ENCODE peak calls at places on chromosomes 11 and 22, in five cellular contexts. S is H1, M is HCT116, G is K562, A is SK-N-SH. R is an unnamed sample.

GRCh38 chr11:45021692-45022130 is 71.0 kb upstream of the TP53I11 start:
- DNase-seq in A (peak; percentile 33), G (no peak), S (no peak), M (no peak), R (no peak)

GRCh38 chr11:81869337-81870065 is 864.2 kb downstream of the FAM181B start:
- DNase-seq in S (no peak), G (no peak), M (no peak), A (no peak), R (no peak)

GRCh38 chr11:46718155-46719019 is 626 bp upstream of the F2 start:
- DNase-seq in A (no peak), S (no peak), G (no peak), M (no peak), R (peak; percentile 92)

GRCh38 chr11:126282361-126282741 is 542 bp upstream of the TIRAP start:
- DNase-seq in S (no peak), M (no peak), A (peak; percentile 81), G (peak; percentile 37), R (peak; percentile 43)

GRCh38 chr11:33582636-33583325 is 117.8 kb downstream of the C11orf91 start:
- DNase-seq in M (no peak), G (no peak), A (no peak), S (no peak), R (no peak)

GRCh38 chr11:124050770-124051169 is 9.6 kb upstream of the OR10G7 start:
- DNase-seq in G (no peak), M (no peak), A (no peak), S (no peak), R (no peak)

GRCh38 chr11:125428486-125429173 is 67.4 kb downstream of the FEZ1 start:
- DNase-seq in A (no peak), M (no peak), S (no peak), G (peak; percentile 54), R (peak; percentile 48)

GRCh38 chr22:37906364-37907008 is 389 bp downstream of the MICALL1 start:
- DNase-seq in S (no peak), M (no peak), G (peak; percentile 72), A (peak; percentile 78), R (no peak)

GRCh38 chr11:101706541-101706940 is 122.7 kb upstream of the TRPC6 start:
- DNase-seq in G (no peak), A (no peak), M (no peak), S (no peak), R (no peak)

GRCh38 chr11:117026593-117027330 is 71.5 kb downstream of the SIK3 start:
- DNase-seq in G (no peak), S (no peak), M (peak; percentile 19), A (no peak), R (no peak)

GRCh38 chr11:110818032-110818687 is 105.9 kb upstream of the ARHGAP20 start:
- DNase-seq in M (peak; percentile 15), S (no peak), A (no peak), G (no peak), R (no peak)

GRCh38 chr11:103961010-103961409 is 75.4 kb upstream of the DDI1 start:
- DNase-seq in A (no peak), M (no peak), G (no peak), S (no peak), R (no peak)
- TF ChIP-seq JUND in A (peak; percentile 33), M (no peak), G (no peak), S (no peak), R (no peak)

DNA sequence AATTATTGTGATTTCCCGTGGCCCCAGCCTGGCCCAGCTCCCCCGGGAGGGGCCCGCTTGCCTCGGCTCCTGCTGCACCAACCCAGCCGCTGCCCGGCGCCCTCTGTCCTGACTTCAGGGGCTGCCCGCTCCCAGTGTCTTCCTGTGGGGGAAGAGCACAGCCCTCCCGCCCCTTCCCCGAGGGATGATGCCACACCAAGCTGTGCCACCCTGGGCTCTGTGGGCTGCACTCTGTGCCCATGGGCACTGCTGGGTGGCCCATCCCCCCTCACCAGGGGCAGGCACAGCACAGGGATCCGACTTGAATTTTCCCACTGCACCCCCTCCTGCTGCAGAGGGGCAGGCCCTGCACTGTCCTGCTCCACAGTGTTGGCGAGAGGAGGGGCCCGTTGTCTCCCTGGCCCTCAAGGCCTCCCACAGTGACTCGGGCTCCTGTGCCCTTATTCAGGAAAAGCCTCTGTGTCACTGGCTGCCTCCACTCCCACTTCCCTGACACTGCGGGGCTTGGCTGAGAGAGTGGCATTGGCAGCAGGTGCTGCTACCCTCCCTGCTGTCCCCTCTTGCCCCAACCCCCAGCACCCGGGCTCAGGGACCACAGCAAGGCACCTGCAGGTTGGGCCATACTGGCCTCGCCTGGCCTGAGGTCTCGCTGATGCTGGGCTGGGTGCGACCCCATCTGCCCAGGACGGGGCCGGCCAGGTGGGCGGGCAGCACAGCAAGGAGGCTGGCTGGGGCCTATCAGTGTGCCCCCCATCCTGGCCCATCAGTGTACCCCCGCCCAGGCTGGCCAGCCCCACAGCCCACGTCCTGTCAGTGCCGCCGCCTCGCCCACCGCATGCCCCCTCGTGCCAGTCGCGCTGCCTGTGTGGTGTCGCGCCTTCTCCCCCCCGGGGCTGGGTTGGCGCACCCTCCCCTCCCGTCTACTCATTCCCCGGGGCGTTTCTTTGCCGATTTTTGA is 3.3 kb upstream of the ANKRD13D start:
- DNase-seq in S (no peak), A (no peak), M (no peak), G (no peak), R (no peak)
- TF ChIP-seq JUND in S (no peak), A (no peak), M (no peak), G (no peak), R (no peak)

GRCh38 chr11:57499983-57500461 is 15.5 kb downstream of the SLC43A1 start:
- DNase-seq in G (no peak), M (no peak), A (no peak), S (no peak), R (no peak)
- TF ChIP-seq JUND in G (no peak), M (no peak), A (no peak), S (no peak), R (no peak)

GRCh38 chr11:120381401-120381800 is 45.2 kb downstream of the ARHGEF12 start:
- DNase-seq in G (no peak), A (no peak), M (no peak), S (no peak), R (no peak)
- TF ChIP-seq JUND in G (no peak), A (no peak), M (no peak), S (no peak), R (no peak)

GRCh38 chr22:49371325-49372110 is 456.2 kb downstream of the BRD1 start:
- DNase-seq in M (no peak), A (no peak), S (no peak), G (no peak), R (no peak)
- TF ChIP-seq JUND in M (no peak), A (no peak), S (no peak), G (no peak), R (no peak)

GRCh38 chr11:130906616-130907015 is 9.7 kb downstream of the SNX19 start:
- DNase-seq in A (no peak), M (no peak), S (no peak), G (no peak), R (no peak)

GRCh38 chr11:130905512-130905911 is 10.8 kb downstream of the SNX19 start:
- DNase-seq in S (no peak), G (no peak), A (no peak), M (no peak), R (no peak)

GRCh38 chr11:130907229-130907628 is 9.1 kb downstream of the SNX19 start:
- DNase-seq in S (no peak), A (no peak), M (no peak), G (no peak), R (no peak)

GRCh38 chr11:130902380-130902779 is 13.9 kb downstream of the SNX19 start:
- DNase-seq in M (no peak), A (no peak), G (no peak), S (no peak), R (no peak)

DNA sequence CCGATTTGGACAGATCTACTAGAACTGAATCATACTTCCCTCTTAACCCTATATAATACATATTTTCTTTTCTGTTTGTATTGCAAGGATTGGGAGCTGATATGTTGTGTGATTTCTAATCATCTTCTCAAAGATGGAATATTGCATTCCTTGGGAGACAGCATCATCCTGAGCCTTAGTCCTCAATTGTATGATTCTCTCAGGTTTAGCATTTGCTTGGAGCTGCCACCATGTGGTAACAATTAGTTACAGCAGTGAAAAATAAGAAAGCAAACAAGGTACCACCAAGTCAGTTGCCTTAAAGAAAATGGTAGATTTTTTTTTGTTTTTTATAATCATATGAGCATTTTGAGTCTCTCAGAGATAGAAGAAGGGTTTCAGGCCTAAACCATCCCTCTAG is 11.9 kb downstream of the SNX19 start:
- DNase-seq in M (no peak), A (peak; percentile 14), G (peak; percentile 25), S (no peak), R (peak; percentile 50)
- TF ChIP-seq JUND in M (no peak), A (no peak), G (no peak), S (no peak), R (no peak)

GRCh38 chr22:22403306-22403705 is 105.2 kb downstream of the ZNF280B start:
- DNase-seq in G (peak; percentile 34), A (no peak), S (no peak), M (no peak), R (no peak)

GRCh38 chr22:22407061-22407460 is 101.5 kb downstream of the ZNF280B start:
- DNase-seq in A (no peak), M (no peak), G (peak; percentile 35), S (no peak), R (no peak)

GRCh38 chr22:22406445-22406844 is 102.1 kb downstream of the ZNF280B start:
- DNase-seq in S (no peak), G (peak; percentile 21), A (no peak), M (no peak), R (no peak)

GRCh38 chr22:22403771-22404170 is 104.8 kb downstream of the ZNF280B start:
- DNase-seq in M (no peak), S (no peak), A (no peak), G (peak; percentile 63), R (no peak)

GRCh38 chr22:22404598-22405284 is 103.8 kb downstream of the ZNF280B start:
- DNase-seq in M (no peak), A (no peak), G (no peak), S (no peak), R (no peak)
- TF ChIP-seq JUND in M (no peak), A (no peak), G (no peak), S (no peak), R (no peak)

GRCh38 chr22:20567371-20567847 is 60.0 kb downstream of the MED15 start:
- DNase-seq in S (no peak), A (no peak), M (no peak), G (no peak), R (peak; percentile 89)
- TF ChIP-seq JUND in S (no peak), A (no peak), M (no peak), G (no peak), R (no peak)